ENCODE peak calls at places on chromosome 21, in four cellular contexts. One of them, this sample, is unnamed.
A peak's percentile ranks its signal among the peaks of the same experiment; 100 is the strongest.

GRCh38 chr21:42039911-42040351 is 29.8 kb upstream of the ZBTB21 start:
- DNase-seq in suprapubic skin: no peak
- DNase-seq in CD8-positive, alpha-beta T cell: no peak
- DNase-seq in BE2C: no peak
- DNase-seq in this sample: no peak

GRCh38 chr21:39938086-39938611 is 70.9 kb downstream of the PCP4 start:
- DNase-seq in suprapubic skin: no peak
- DNase-seq in CD8-positive, alpha-beta T cell: no peak
- DNase-seq in BE2C: no peak
- DNase-seq in this sample: no peak

GRCh38 chr21:26563977-26564503 is 9.0 kb downstream of the CYYR1 start:
- DNase-seq in CD8-positive, alpha-beta T cell: no peak
- DNase-seq in suprapubic skin: no peak
- DNase-seq in BE2C: no peak
- DNase-seq in this sample: no peak

GRCh38 chr21:27831821-27832569 is 865.1 kb upstream of the ADAMTS5 start:
- DNase-seq in CD8-positive, alpha-beta T cell: no peak
- DNase-seq in suprapubic skin: no peak
- DNase-seq in BE2C: no peak
- DNase-seq in this sample: no peak

GRCh38 chr21:28548291-28548690 is 444.4 kb downstream of the LTN1 start:
- DNase-seq in CD8-positive, alpha-beta T cell: no peak
- DNase-seq in BE2C: no peak
- DNase-seq in suprapubic skin: no peak
- DNase-seq in this sample: no peak

GRCh38 chr21:25952306-25952705 is 217.5 kb downstream of the GABPA start:
- DNase-seq in suprapubic skin: no peak
- DNase-seq in CD8-positive, alpha-beta T cell: no peak
- DNase-seq in BE2C: no peak
- DNase-seq in this sample: no peak

GRCh38 chr21:26881504-26882228 is 36.5 kb upstream of the ADAMTS1 start:
- DNase-seq in suprapubic skin: no peak
- DNase-seq in CD8-positive, alpha-beta T cell: no peak
- DNase-seq in BE2C: no peak
- DNase-seq in this sample: no peak

GRCh38 chr21:39923441-39923840 is 56.2 kb downstream of the PCP4 start:
- DNase-seq in suprapubic skin: no peak
- DNase-seq in BE2C: no peak
- DNase-seq in CD8-positive, alpha-beta T cell: no peak
- DNase-seq in this sample: no peak

GRCh38 chr21:15071012-15071411 is 6.2 kb upstream of the NRIP1 start:
- DNase-seq in CD8-positive, alpha-beta T cell: no peak
- DNase-seq in suprapubic skin: no peak
- DNase-seq in BE2C: no peak
- DNase-seq in this sample: no peak

GRCh38 chr21:40652436-40652835 is 194.5 kb downstream of the DSCAM start:
- DNase-seq in CD8-positive, alpha-beta T cell: no peak
- DNase-seq in suprapubic skin: no peak
- DNase-seq in BE2C: no peak
- DNase-seq in this sample: no peak

GRCh38 chr21:39552856-39553255 is 59.9 kb upstream of the B3GALT5 start:
- DNase-seq in BE2C: no peak
- DNase-seq in CD8-positive, alpha-beta T cell: no peak
- DNase-seq in suprapubic skin: no peak
- DNase-seq in this sample: no peak

GRCh38 chr21:15667010-15667409 is 62.8 kb upstream of the USP25 start:
- DNase-seq in BE2C: no peak
- DNase-seq in suprapubic skin: no peak
- DNase-seq in CD8-positive, alpha-beta T cell: no peak
- DNase-seq in this sample: no peak

GRCh38 chr21:41481191-41481590 is 26.8 kb downstream of the TMPRSS2 start:
- DNase-seq in CD8-positive, alpha-beta T cell: no peak
- DNase-seq in suprapubic skin: no peak
- DNase-seq in BE2C: no peak
- DNase-seq in this sample: no peak

GRCh38 chr21:28805885-28806284 is 186.8 kb downstream of the LTN1 start:
- DNase-seq in CD8-positive, alpha-beta T cell: no peak
- DNase-seq in BE2C: no peak
- DNase-seq in suprapubic skin: no peak
- DNase-seq in this sample: no peak

GRCh38 chr21:17270234-17270633 is 242.6 kb upstream of the CXADR start:
- DNase-seq in CD8-positive, alpha-beta T cell: no peak
- DNase-seq in suprapubic skin: no peak
- DNase-seq in BE2C: peak; percentile 42
- DNase-seq in this sample: no peak

GRCh38 chr21:33127154-33127893 is 57.4 kb downstream of the OLIG1 start:
- DNase-seq in CD8-positive, alpha-beta T cell: peak; percentile 62
- DNase-seq in suprapubic skin: no peak
- DNase-seq in BE2C: peak; percentile 74
- DNase-seq in this sample: no peak

GRCh38 chr21:35127851-35128250 is 78.7 kb upstream of the RUNX1 start:
- DNase-seq in BE2C: no peak
- DNase-seq in suprapubic skin: no peak
- DNase-seq in CD8-positive, alpha-beta T cell: no peak
- DNase-seq in this sample: no peak

GRCh38 chr21:29196021-29196663 is 65.7 kb downstream of the MAP3K7CL start:
- DNase-seq in CD8-positive, alpha-beta T cell: peak; percentile 31
- DNase-seq in suprapubic skin: no peak
- DNase-seq in BE2C: no peak
- DNase-seq in this sample: no peak

GRCh38 chr21:40689241-40689640 is 157.7 kb downstream of the DSCAM start:
- DNase-seq in CD8-positive, alpha-beta T cell: no peak
- DNase-seq in BE2C: no peak
- DNase-seq in suprapubic skin: no peak
- DNase-seq in this sample: no peak

GRCh38 chr21:30616125-30616524 is at the start of gene KRTAP20-1:
- DNase-seq in suprapubic skin: no peak
- DNase-seq in BE2C: no peak
- DNase-seq in CD8-positive, alpha-beta T cell: no peak
- DNase-seq in this sample: no peak

GRCh38 chr21:35940074-35940927 is 120.0 kb downstream of the SETD4 start:
- DNase-seq in BE2C: no peak
- DNase-seq in CD8-positive, alpha-beta T cell: no peak
- DNase-seq in suprapubic skin: no peak
- DNase-seq in this sample: no peak

GRCh38 chr21:41802684-41803083 is 35.8 kb upstream of the RIPK4 start:
- DNase-seq in BE2C: no peak
- DNase-seq in CD8-positive, alpha-beta T cell: no peak
- DNase-seq in suprapubic skin: no peak
- DNase-seq in this sample: no peak

GRCh38 chr21:34037446-34037845 is 35.9 kb upstream of the MRPS6 start:
- DNase-seq in BE2C: no peak
- DNase-seq in suprapubic skin: no peak
- DNase-seq in CD8-positive, alpha-beta T cell: no peak
- DNase-seq in this sample: no peak

GRCh38 chr21:25977068-25977611 is 193.4 kb downstream of the APP start:
- DNase-seq in CD8-positive, alpha-beta T cell: no peak
- DNase-seq in BE2C: no peak
- DNase-seq in suprapubic skin: no peak
- DNase-seq in this sample: no peak

GRCh38 chr21:15586752-15587436 is 142.9 kb upstream of the USP25 start:
- DNase-seq in CD8-positive, alpha-beta T cell: no peak
- DNase-seq in suprapubic skin: no peak
- DNase-seq in BE2C: no peak
- DNase-seq in this sample: no peak

DNA sequence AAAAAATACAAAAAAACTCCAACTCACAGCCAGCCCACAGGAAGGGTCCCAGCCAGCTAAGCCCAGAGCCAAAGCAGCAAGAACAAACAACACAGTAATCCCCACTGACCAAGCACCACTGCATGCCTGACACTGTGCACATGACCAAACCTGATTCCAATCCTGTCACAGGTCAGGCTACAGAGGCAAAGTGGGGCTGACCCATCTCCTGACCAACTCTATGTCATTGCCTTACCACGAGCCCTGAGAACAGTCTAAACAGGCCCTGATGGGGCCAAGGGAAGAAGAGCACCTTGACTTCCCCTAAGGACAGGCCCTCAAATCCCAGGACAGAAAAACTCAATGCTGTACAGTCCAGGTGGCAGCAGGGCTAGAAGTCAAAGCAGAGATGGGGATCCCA is 2.4 kb downstream of the LSS start:
- DNase-seq in BE2C: no peak
- DNase-seq in CD8-positive, alpha-beta T cell: no peak
- DNase-seq in suprapubic skin: no peak
- DNase-seq in this sample: no peak
- H3K4me3 ChIP-seq in BE2C: peak overlapping the region; percentile 94
- H3K4me3 ChIP-seq in CD8-positive, alpha-beta T cell: no peak overlapping the region
- H3K4me3 ChIP-seq in suprapubic skin: no peak overlapping the region
- H3K4me3 ChIP-seq in this sample: peak overlapping the region; percentile 96

DNA sequence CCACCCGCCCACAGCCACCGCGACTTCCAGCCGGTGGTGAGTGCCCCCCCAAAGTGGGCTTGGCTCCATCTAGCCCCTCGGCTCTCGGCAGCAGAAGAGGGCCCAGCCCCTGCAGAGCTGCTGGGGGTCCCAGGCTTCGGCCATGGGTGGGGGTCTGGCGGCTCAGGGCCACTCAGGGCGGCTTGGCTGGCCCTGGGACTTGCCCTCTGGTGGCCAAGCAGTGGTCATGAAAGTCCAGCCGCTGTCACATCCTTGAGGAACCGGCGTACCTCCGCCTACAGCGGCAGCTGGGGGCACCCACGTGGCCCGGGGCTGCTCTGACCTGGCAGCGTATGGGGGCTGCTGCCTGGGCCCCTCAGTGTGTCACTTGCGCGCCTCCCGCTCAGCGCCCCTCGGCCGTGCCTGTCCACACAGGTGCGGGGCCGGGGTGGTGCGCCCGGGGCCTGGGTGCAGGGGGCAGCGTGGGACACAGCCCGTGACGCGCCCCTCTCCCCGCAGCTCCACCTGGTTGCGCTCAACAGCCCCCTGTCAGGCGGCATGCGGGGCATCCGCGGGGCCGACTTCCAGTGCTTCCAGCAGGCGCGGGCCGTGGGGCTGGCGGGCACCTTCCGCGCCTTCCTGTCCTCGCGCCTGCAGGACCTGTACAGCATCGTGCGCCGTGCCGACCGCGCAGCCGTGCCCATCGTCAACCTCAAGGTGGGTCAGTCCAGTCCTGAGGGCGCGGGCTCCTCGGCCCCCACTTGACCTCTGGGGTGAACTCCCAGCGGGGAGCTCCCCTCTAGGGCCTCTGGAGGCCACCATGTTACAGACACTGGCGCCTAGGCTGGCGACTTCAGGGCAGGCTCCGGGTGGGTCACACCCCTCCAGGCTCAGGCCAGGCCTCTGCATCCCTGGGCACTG is 32.4 kb downstream of the SLC19A1 start:
- DNase-seq in BE2C: peak; percentile 33
- DNase-seq in suprapubic skin: peak; percentile 79
- DNase-seq in CD8-positive, alpha-beta T cell: no peak
- DNase-seq in this sample: no peak
- TF ChIP-seq CTCF in BE2C: peak; percentile 26
- TF ChIP-seq CTCF in suprapubic skin: no peak
- TF ChIP-seq CTCF in CD8-positive, alpha-beta T cell: no peak
- TF ChIP-seq CTCF in this sample: no peak

DNA sequence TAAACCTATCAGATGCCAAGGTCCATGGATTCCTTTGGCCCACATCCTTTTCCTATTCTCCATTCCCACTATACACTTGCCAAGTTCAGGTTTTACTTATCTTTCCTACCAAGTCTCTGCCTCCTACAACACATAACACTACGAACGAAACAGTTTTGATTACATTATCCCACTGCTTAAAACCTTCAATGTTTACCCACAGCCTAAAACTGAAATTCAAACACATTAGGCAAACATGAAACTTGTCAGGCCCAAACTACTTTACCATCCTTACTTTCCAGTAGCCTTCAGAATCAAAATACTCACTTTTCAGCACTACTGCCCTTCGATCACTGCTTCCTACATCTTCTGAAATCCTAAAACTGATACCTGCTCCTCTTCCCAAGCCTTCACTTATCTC is 3.0 kb downstream of the SCAF4 start:
- DNase-seq in CD8-positive, alpha-beta T cell: no peak
- DNase-seq in suprapubic skin: no peak
- DNase-seq in BE2C: no peak
- DNase-seq in this sample: no peak
- H3K4me3 ChIP-seq in CD8-positive, alpha-beta T cell: no peak overlapping the region
- H3K4me3 ChIP-seq in suprapubic skin: no peak overlapping the region
- H3K4me3 ChIP-seq in BE2C: peak overlapping the region; percentile 96
- H3K4me3 ChIP-seq in this sample: peak overlapping the region; percentile 24

DNA sequence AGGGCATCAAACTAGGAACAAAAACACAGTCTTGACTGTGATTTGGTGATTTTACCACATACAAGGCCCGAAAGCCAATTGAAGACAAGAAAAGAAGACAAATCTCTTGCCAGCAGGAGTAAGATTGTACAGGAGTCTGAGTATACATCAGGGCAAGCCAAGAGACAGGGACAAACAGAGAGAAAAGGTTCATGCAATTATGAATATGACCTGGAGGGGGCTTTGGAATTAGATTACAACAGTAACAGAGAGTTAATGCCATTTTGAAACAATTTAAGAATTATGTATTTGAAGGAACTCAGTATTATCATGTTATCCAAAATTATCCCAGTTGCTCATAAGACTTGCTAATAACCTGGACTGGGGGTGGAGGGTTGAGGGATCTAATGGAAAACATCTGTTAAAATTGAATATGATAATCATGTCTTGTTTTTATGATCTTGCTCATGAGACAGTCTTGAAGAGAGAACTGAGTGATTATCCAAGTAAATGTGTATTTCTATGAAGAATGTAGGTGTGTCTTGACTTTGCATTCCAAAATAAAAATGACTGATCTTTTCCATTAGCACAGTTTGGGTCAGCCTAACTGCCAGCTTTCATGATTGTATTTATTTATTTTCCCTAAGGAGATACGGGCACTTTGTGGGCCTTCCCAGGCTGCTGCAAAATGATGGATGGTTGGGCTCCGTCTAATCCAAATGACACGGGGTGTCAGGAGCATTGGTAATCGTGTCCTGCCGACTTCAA is 117.7 kb downstream of the ERG start:
- DNase-seq in BE2C: no peak
- DNase-seq in suprapubic skin: no peak
- DNase-seq in CD8-positive, alpha-beta T cell: no peak
- DNase-seq in this sample: no peak
- TF ChIP-seq CTCF in BE2C: peak; percentile 23
- TF ChIP-seq CTCF in suprapubic skin: no peak
- TF ChIP-seq CTCF in CD8-positive, alpha-beta T cell: no peak
- TF ChIP-seq CTCF in this sample: no peak

GRCh38 chr21:24861471-24861870 is 745.8 kb downstream of the MRPL39 start:
- DNase-seq in suprapubic skin: no peak
- DNase-seq in BE2C: no peak
- DNase-seq in CD8-positive, alpha-beta T cell: no peak
- DNase-seq in this sample: no peak
- H3K4me3 ChIP-seq in suprapubic skin: no peak overlapping the region
- H3K4me3 ChIP-seq in BE2C: no peak overlapping the region
- H3K4me3 ChIP-seq in CD8-positive, alpha-beta T cell: no peak overlapping the region
- H3K4me3 ChIP-seq in this sample: no peak overlapping the region

GRCh38 chr21:44657635-44658183 is at the start of gene KRTAP12-3:
- DNase-seq in BE2C: no peak
- DNase-seq in suprapubic skin: no peak
- DNase-seq in CD8-positive, alpha-beta T cell: peak; percentile 70
- DNase-seq in this sample: no peak

GRCh38 chr21:44654576-44654950 is at the start of gene KRTAP12-4:
- DNase-seq in CD8-positive, alpha-beta T cell: no peak
- DNase-seq in suprapubic skin: no peak
- DNase-seq in BE2C: no peak
- DNase-seq in this sample: no peak

GRCh38 chr21:44658511-44658910 is 779 bp downstream of the KRTAP12-3 start:
- DNase-seq in suprapubic skin: no peak
- DNase-seq in CD8-positive, alpha-beta T cell: no peak
- DNase-seq in BE2C: no peak
- DNase-seq in this sample: no peak

GRCh38 chr21:44658913-44659595 is 1.3 kb downstream of the KRTAP12-3 start:
- DNase-seq in CD8-positive, alpha-beta T cell: no peak
- DNase-seq in BE2C: no peak
- DNase-seq in suprapubic skin: no peak
- DNase-seq in this sample: no peak

GRCh38 chr21:44656868-44657267 is 864 bp upstream of the KRTAP12-3 start:
- DNase-seq in suprapubic skin: no peak
- DNase-seq in BE2C: no peak
- DNase-seq in CD8-positive, alpha-beta T cell: no peak
- DNase-seq in this sample: no peak
- TF ChIP-seq CTCF in suprapubic skin: no peak
- TF ChIP-seq CTCF in BE2C: no peak
- TF ChIP-seq CTCF in CD8-positive, alpha-beta T cell: no peak
- TF ChIP-seq CTCF in this sample: no peak